ENCODE peak calls at places on chromosomes 6 and 20, in five cellular contexts. One of them, this sample, is unnamed.

GRCh38 chr6:155254139-155254538 is 9.7 kb upstream of the CLDN20 start:
- DNase-seq in neural progenitor cell: no peak
- DNase-seq in osteocyte: no peak
- DNase-seq in stimulated activated CD4-positive, alpha-beta T cell treated with anti-CD3 and anti-CD28 coated beads, Interleukin-4, amount 100 ng/mL, for 4 hours: no peak
- DNase-seq in naive B cell: no peak
- DNase-seq in this sample: no peak

GRCh38 chr6:35764238-35764896 is 12.0 kb upstream of the CLPSL2 start:
- DNase-seq in neural progenitor cell: peak
- DNase-seq in stimulated activated CD4-positive, alpha-beta T cell treated with anti-CD3 and anti-CD28 coated beads, Interleukin-4, amount 100 ng/mL, for 4 hours: no peak
- DNase-seq in naive B cell: no peak
- DNase-seq in osteocyte: no peak
- DNase-seq in this sample: no peak

GRCh38 chr6:138987643-138988468 is at the start of gene REPS1:
- DNase-seq in neural progenitor cell: peak
- DNase-seq in stimulated activated CD4-positive, alpha-beta T cell treated with anti-CD3 and anti-CD28 coated beads, Interleukin-4, amount 100 ng/mL, for 4 hours: peak
- DNase-seq in naive B cell: peak
- DNase-seq in osteocyte: peak
- DNase-seq in this sample: peak

GRCh38 chr6:110064744-110065524 is 86.8 kb downstream of the GPR6 start:
- DNase-seq in stimulated activated CD4-positive, alpha-beta T cell treated with anti-CD3 and anti-CD28 coated beads, Interleukin-4, amount 100 ng/mL, for 4 hours: no peak
- DNase-seq in neural progenitor cell: no peak
- DNase-seq in naive B cell: peak
- DNase-seq in osteocyte: no peak
- DNase-seq in this sample: no peak

GRCh38 chr6:138105880-138106664 is 1.1 kb downstream of the PERP start:
- DNase-seq in stimulated activated CD4-positive, alpha-beta T cell treated with anti-CD3 and anti-CD28 coated beads, Interleukin-4, amount 100 ng/mL, for 4 hours: no peak
- DNase-seq in osteocyte: no peak
- DNase-seq in neural progenitor cell: peak
- DNase-seq in naive B cell: no peak
- DNase-seq in this sample: no peak

GRCh38 chr20:41631826-41632225 is 13.6 kb upstream of the CHD6 start:
- DNase-seq in naive B cell: no peak
- DNase-seq in neural progenitor cell: no peak
- DNase-seq in stimulated activated CD4-positive, alpha-beta T cell treated with anti-CD3 and anti-CD28 coated beads, Interleukin-4, amount 100 ng/mL, for 4 hours: no peak
- DNase-seq in osteocyte: no peak
- DNase-seq in this sample: no peak

GRCh38 chr20:9989066-9989724 is 45.6 kb upstream of the ANKEF1 start:
- DNase-seq in neural progenitor cell: no peak
- DNase-seq in stimulated activated CD4-positive, alpha-beta T cell treated with anti-CD3 and anti-CD28 coated beads, Interleukin-4, amount 100 ng/mL, for 4 hours: no peak
- DNase-seq in naive B cell: no peak
- DNase-seq in osteocyte: no peak
- DNase-seq in this sample: no peak

GRCh38 chr6:42135161-42135560 is 7.3 kb downstream of the C6orf132 start:
- DNase-seq in osteocyte: no peak
- DNase-seq in naive B cell: no peak
- DNase-seq in neural progenitor cell: no peak
- DNase-seq in stimulated activated CD4-positive, alpha-beta T cell treated with anti-CD3 and anti-CD28 coated beads, Interleukin-4, amount 100 ng/mL, for 4 hours: no peak
- DNase-seq in this sample: no peak

GRCh38 chr6:43771858-43772570 is 2.0 kb downstream of the VEGFA start:
- DNase-seq in osteocyte: peak
- DNase-seq in stimulated activated CD4-positive, alpha-beta T cell treated with anti-CD3 and anti-CD28 coated beads, Interleukin-4, amount 100 ng/mL, for 4 hours: peak
- DNase-seq in neural progenitor cell: peak
- DNase-seq in naive B cell: peak
- DNase-seq in this sample: peak

GRCh38 chr20:2301164-2301622 is 5.4 kb downstream of the TGM3 start:
- DNase-seq in neural progenitor cell: no peak
- DNase-seq in osteocyte: no peak
- DNase-seq in naive B cell: peak
- DNase-seq in stimulated activated CD4-positive, alpha-beta T cell treated with anti-CD3 and anti-CD28 coated beads, Interleukin-4, amount 100 ng/mL, for 4 hours: no peak
- DNase-seq in this sample: peak

GRCh38 chr20:63053430-63054102 is 46.8 kb upstream of the BHLHE23 start:
- DNase-seq in naive B cell: no peak
- DNase-seq in neural progenitor cell: no peak
- DNase-seq in osteocyte: peak
- DNase-seq in stimulated activated CD4-positive, alpha-beta T cell treated with anti-CD3 and anti-CD28 coated beads, Interleukin-4, amount 100 ng/mL, for 4 hours: no peak
- DNase-seq in this sample: no peak

GRCh38 chr6:80437186-80437585 is 330.7 kb downstream of the BCKDHB start:
- DNase-seq in naive B cell: no peak
- DNase-seq in stimulated activated CD4-positive, alpha-beta T cell treated with anti-CD3 and anti-CD28 coated beads, Interleukin-4, amount 100 ng/mL, for 4 hours: no peak
- DNase-seq in osteocyte: no peak
- DNase-seq in neural progenitor cell: no peak
- DNase-seq in this sample: no peak

GRCh38 chr20:62457831-62458230 is 18.0 kb downstream of the GATA5 start:
- DNase-seq in neural progenitor cell: no peak
- DNase-seq in osteocyte: no peak
- DNase-seq in naive B cell: no peak
- DNase-seq in stimulated activated CD4-positive, alpha-beta T cell treated with anti-CD3 and anti-CD28 coated beads, Interleukin-4, amount 100 ng/mL, for 4 hours: no peak
- DNase-seq in this sample: no peak

GRCh38 chr6:5422321-5422915 is 161.1 kb downstream of the FARS2 start:
- DNase-seq in osteocyte: no peak
- DNase-seq in neural progenitor cell: peak
- DNase-seq in naive B cell: no peak
- DNase-seq in stimulated activated CD4-positive, alpha-beta T cell treated with anti-CD3 and anti-CD28 coated beads, Interleukin-4, amount 100 ng/mL, for 4 hours: peak
- DNase-seq in this sample: peak

GRCh38 chr6:155213611-155214372 is 50.0 kb upstream of the CLDN20 start:
- DNase-seq in osteocyte: no peak
- DNase-seq in naive B cell: no peak
- DNase-seq in neural progenitor cell: no peak
- DNase-seq in stimulated activated CD4-positive, alpha-beta T cell treated with anti-CD3 and anti-CD28 coated beads, Interleukin-4, amount 100 ng/mL, for 4 hours: no peak
- DNase-seq in this sample: no peak

GRCh38 chr6:108619431-108620197 is 58.9 kb downstream of the FOXO3 start:
- DNase-seq in neural progenitor cell: no peak
- DNase-seq in stimulated activated CD4-positive, alpha-beta T cell treated with anti-CD3 and anti-CD28 coated beads, Interleukin-4, amount 100 ng/mL, for 4 hours: no peak
- DNase-seq in osteocyte: no peak
- DNase-seq in naive B cell: no peak
- DNase-seq in this sample: peak

GRCh38 chr20:25018425-25018824 is 25.9 kb upstream of the APMAP start:
- DNase-seq in naive B cell: no peak
- DNase-seq in stimulated activated CD4-positive, alpha-beta T cell treated with anti-CD3 and anti-CD28 coated beads, Interleukin-4, amount 100 ng/mL, for 4 hours: no peak
- DNase-seq in neural progenitor cell: no peak
- DNase-seq in osteocyte: no peak
- DNase-seq in this sample: no peak

GRCh38 chr6:34813028-34813742 is 21.3 kb downstream of the BLTP3A start:
- DNase-seq in neural progenitor cell: no peak
- DNase-seq in osteocyte: no peak
- DNase-seq in stimulated activated CD4-positive, alpha-beta T cell treated with anti-CD3 and anti-CD28 coated beads, Interleukin-4, amount 100 ng/mL, for 4 hours: no peak
- DNase-seq in naive B cell: no peak
- DNase-seq in this sample: no peak

GRCh38 chr6:40299666-40300065 is 287.5 kb downstream of the LRFN2 start:
- DNase-seq in osteocyte: no peak
- DNase-seq in naive B cell: no peak
- DNase-seq in neural progenitor cell: peak
- DNase-seq in stimulated activated CD4-positive, alpha-beta T cell treated with anti-CD3 and anti-CD28 coated beads, Interleukin-4, amount 100 ng/mL, for 4 hours: no peak
- DNase-seq in this sample: no peak

This sample was measured in NAMALWA.